ENCODE peak calls at places on chromosomes 13 and 19, in five cellular contexts. One of them, this sample, is unnamed.

GRCh38 chr13:29733069-29733700 is 117.2 kb downstream of the UBL3 start:
- DNase-seq in A549: no peak
- DNase-seq in GM12878: no peak
- DNase-seq in K562: no peak
- DNase-seq in IMR-90: no peak
- DNase-seq in this sample: no peak

GRCh38 chr19:1020868-1021425 is at the start of gene TMEM259:
- DNase-seq in A549: peak; percentile 75
- DNase-seq in GM12878: peak; percentile 92
- DNase-seq in K562: peak; percentile 88
- DNase-seq in IMR-90: peak; percentile 96
- DNase-seq in this sample: peak; percentile 96

GRCh38 chr19:58059681-58060080 is 599 bp downstream of the ZNF135 start:
- DNase-seq in A549: no peak
- DNase-seq in GM12878: no peak
- DNase-seq in K562: no peak
- DNase-seq in IMR-90: no peak
- DNase-seq in this sample: no peak

GRCh38 chr13:99605417-99606321 is 104.4 kb downstream of the TM9SF2 start:
- DNase-seq in A549: peak; percentile 54
- DNase-seq in GM12878: no peak
- DNase-seq in K562: peak; percentile 16
- DNase-seq in IMR-90: no peak
- DNase-seq in this sample: peak; percentile 35

GRCh38 chr19:12965017-12965811 is 4.2 kb upstream of the DAND5 start:
- DNase-seq in A549: peak; percentile 53
- DNase-seq in GM12878: peak; percentile 39
- DNase-seq in K562: peak; percentile 86
- DNase-seq in IMR-90: peak; percentile 58
- DNase-seq in this sample: peak; percentile 87

GRCh38 chr19:3708207-3708931 is at the start of gene TJP3:
- DNase-seq in A549: no peak
- DNase-seq in GM12878: no peak
- DNase-seq in K562: no peak
- DNase-seq in IMR-90: peak; percentile 39
- DNase-seq in this sample: no peak

GRCh38 chr13:48069573-48069972 is 25.3 kb downstream of the MED4 start:
- DNase-seq in A549: no peak
- DNase-seq in GM12878: no peak
- DNase-seq in K562: no peak
- DNase-seq in IMR-90: no peak
- DNase-seq in this sample: no peak

GRCh38 chr19:42427313-42427712 is at the start of gene LIPE:
- DNase-seq in A549: no peak
- DNase-seq in GM12878: no peak
- DNase-seq in K562: no peak
- DNase-seq in IMR-90: no peak
- DNase-seq in this sample: no peak

GRCh38 chr19:41563847-41564514 is 12.0 kb upstream of the CEACAM21 start:
- DNase-seq in A549: no peak
- DNase-seq in GM12878: no peak
- DNase-seq in K562: no peak
- DNase-seq in IMR-90: no peak
- DNase-seq in this sample: no peak

GRCh38 chr13:26045123-26045522 is 6.7 kb downstream of the SHISA2 start:
- DNase-seq in A549: no peak
- DNase-seq in GM12878: no peak
- DNase-seq in K562: no peak
- DNase-seq in IMR-90: no peak
- DNase-seq in this sample: no peak

GRCh38 chr19:16376649-16377048 is 52.0 kb downstream of the KLF2 start:
- DNase-seq in A549: peak; percentile 33
- DNase-seq in GM12878: no peak
- DNase-seq in K562: peak; percentile 49
- DNase-seq in IMR-90: no peak
- DNase-seq in this sample: peak; percentile 57

GRCh38 chr13:48096670-48097069 is 1.8 kb upstream of the MED4 start:
- DNase-seq in A549: no peak
- DNase-seq in GM12878: no peak
- DNase-seq in K562: no peak
- DNase-seq in IMR-90: no peak
- DNase-seq in this sample: no peak

GRCh38 chr19:44722131-44723121 is 23.5 kb downstream of the CEACAM16 start:
- DNase-seq in A549: no peak
- DNase-seq in GM12878: peak; percentile 48
- DNase-seq in K562: no peak
- DNase-seq in IMR-90: no peak
- DNase-seq in this sample: no peak

GRCh38 chr19:21835429-21835809 is 563 bp downstream of the ZNF43 start:
- DNase-seq in A549: no peak
- DNase-seq in GM12878: no peak
- DNase-seq in K562: no peak
- DNase-seq in IMR-90: no peak
- DNase-seq in this sample: no peak

GRCh38 chr13:75702476-75702875 is 66.3 kb downstream of the LMO7 start:
- DNase-seq in A549: no peak
- DNase-seq in GM12878: no peak
- DNase-seq in K562: no peak
- DNase-seq in IMR-90: no peak
- DNase-seq in this sample: no peak

GRCh38 chr13:44908712-44909111 is 80.6 kb downstream of the NUFIP1 start:
- DNase-seq in A549: no peak
- DNase-seq in GM12878: no peak
- DNase-seq in K562: no peak
- DNase-seq in IMR-90: no peak
- DNase-seq in this sample: no peak

GRCh38 chr13:28611654-28612131 is 47.2 kb upstream of the POMP start:
- DNase-seq in A549: no peak
- DNase-seq in GM12878: no peak
- DNase-seq in K562: peak; percentile 16
- DNase-seq in IMR-90: peak; percentile 44
- DNase-seq in this sample: no peak

GRCh38 chr19:8366961-8367326 is 3.0 kb downstream of the ANGPTL4 start:
- DNase-seq in A549: no peak
- DNase-seq in GM12878: no peak
- DNase-seq in K562: peak; percentile 14
- DNase-seq in IMR-90: no peak
- DNase-seq in this sample: peak; percentile 5

GRCh38 chr19:41299755-41300089 is 10.2 kb upstream of the CCDC97 start:
- DNase-seq in A549: no peak
- DNase-seq in GM12878: no peak
- DNase-seq in K562: no peak
- DNase-seq in IMR-90: peak; percentile 92
- DNase-seq in this sample: no peak

GRCh38 chr13:49739498-49740187 is 48.4 kb upstream of the EBPL start:
- DNase-seq in A549: no peak
- DNase-seq in GM12878: no peak
- DNase-seq in K562: no peak
- DNase-seq in IMR-90: no peak
- DNase-seq in this sample: no peak

GRCh38 chr13:56988543-56988942 is 152.2 kb upstream of the PRR20A start:
- DNase-seq in A549: no peak
- DNase-seq in GM12878: no peak
- DNase-seq in K562: no peak
- DNase-seq in IMR-90: no peak
- DNase-seq in this sample: no peak

GRCh38 chr19:7196721-7197168 is 97.5 kb downstream of the INSR start:
- DNase-seq in A549: no peak
- DNase-seq in GM12878: no peak
- DNase-seq in K562: no peak
- DNase-seq in IMR-90: no peak
- DNase-seq in this sample: no peak

GRCh38 chr13:105991622-105992254 is 543.7 kb downstream of the EFNB2 start:
- DNase-seq in A549: no peak
- DNase-seq in GM12878: no peak
- DNase-seq in K562: no peak
- DNase-seq in IMR-90: peak; percentile 80
- DNase-seq in this sample: no peak

GRCh38 chr13:110546933-110547332 is 14.6 kb downstream of the RAB20 start:
- DNase-seq in A549: peak; percentile 75
- DNase-seq in GM12878: no peak
- DNase-seq in K562: no peak
- DNase-seq in IMR-90: peak; percentile 89
- DNase-seq in this sample: no peak

GRCh38 chr19:45071969-45072790 is 4.1 kb downstream of the ZNF296 start:
- DNase-seq in A549: no peak
- DNase-seq in GM12878: no peak
- DNase-seq in K562: no peak
- DNase-seq in IMR-90: no peak
- DNase-seq in this sample: no peak

GRCh38 chr13:31050486-31051400 is 111.0 kb downstream of the HSPH1 start:
- DNase-seq in A549: no peak
- DNase-seq in GM12878: no peak
- DNase-seq in K562: peak; percentile 37
- DNase-seq in IMR-90: peak; percentile 57
- DNase-seq in this sample: peak; percentile 45

GRCh38 chr13:33150146-33150545 is 133.9 kb downstream of the KL start:
- DNase-seq in A549: no peak
- DNase-seq in GM12878: no peak
- DNase-seq in K562: no peak
- DNase-seq in IMR-90: peak; percentile 60
- DNase-seq in this sample: no peak

GRCh38 chr13:45717324-45717723 is 15.2 kb downstream of the CBY2 start:
- DNase-seq in A549: no peak
- DNase-seq in GM12878: no peak
- DNase-seq in K562: no peak
- DNase-seq in IMR-90: no peak
- DNase-seq in this sample: no peak

GRCh38 chr13:35046587-35046986 is 104.5 kb downstream of the NBEA start:
- DNase-seq in A549: no peak
- DNase-seq in GM12878: no peak
- DNase-seq in K562: no peak
- DNase-seq in IMR-90: no peak
- DNase-seq in this sample: no peak

GRCh38 chr19:6059996-6060599 is 50.2 kb downstream of the RFX2 start:
- DNase-seq in A549: no peak
- DNase-seq in GM12878: no peak
- DNase-seq in K562: no peak
- DNase-seq in IMR-90: no peak
- DNase-seq in this sample: no peak

GRCh38 chr13:34349091-34349722 is 531.3 kb downstream of the RFC3 start:
- DNase-seq in A549: no peak
- DNase-seq in GM12878: no peak
- DNase-seq in K562: no peak
- DNase-seq in IMR-90: peak; percentile 89
- DNase-seq in this sample: no peak

GRCh38 chr19:4206818-4207484 is 22.4 kb upstream of the EBI3 start:
- DNase-seq in A549: peak; percentile 65
- DNase-seq in GM12878: no peak
- DNase-seq in K562: no peak
- DNase-seq in IMR-90: peak; percentile 54
- DNase-seq in this sample: no peak

GRCh38 chr19:1855828-1856255 is 7.5 kb downstream of the KLF16 start:
- DNase-seq in A549: no peak
- DNase-seq in GM12878: no peak
- DNase-seq in K562: no peak
- DNase-seq in IMR-90: peak; percentile 23
- DNase-seq in this sample: no peak

GRCh38 chr13:106299616-106300015 is 235.8 kb downstream of the EFNB2 start:
- DNase-seq in A549: no peak
- DNase-seq in GM12878: no peak
- DNase-seq in K562: no peak
- DNase-seq in IMR-90: no peak
- DNase-seq in this sample: no peak

DNA sequence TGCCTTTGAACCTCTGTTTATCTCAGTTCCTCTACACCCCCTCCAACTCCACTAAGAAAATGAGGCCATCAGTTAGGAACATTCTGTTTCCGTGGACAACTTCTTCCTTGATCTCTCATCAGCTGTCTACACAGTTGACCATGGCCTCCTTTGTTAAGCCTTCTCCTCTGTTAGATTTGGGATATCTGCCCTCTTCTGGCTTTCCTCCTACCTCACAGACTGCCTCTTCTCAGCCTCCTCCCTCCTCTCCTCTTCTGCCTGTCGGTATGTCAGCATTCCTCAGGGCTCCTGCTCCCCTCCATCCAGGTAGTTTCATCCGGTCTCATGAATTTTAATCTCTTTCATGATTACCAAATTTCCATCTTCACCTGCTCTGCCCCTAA is 454.9 kb downstream of the FOXO1 start:
- DNase-seq in A549: no peak
- DNase-seq in GM12878: no peak
- DNase-seq in K562: no peak
- DNase-seq in IMR-90: no peak
- DNase-seq in this sample: no peak
- TF ChIP-seq BHLHE40 in A549: no peak
- TF ChIP-seq BHLHE40 in GM12878: no peak
- TF ChIP-seq BHLHE40 in K562: no peak
- TF ChIP-seq BHLHE40 in IMR-90: no peak
- TF ChIP-seq BHLHE40 in this sample: no peak

GRCh38 chr13:74479124-74479523 is 344.9 kb upstream of the KLF12 start:
- DNase-seq in A549: no peak
- DNase-seq in GM12878: no peak
- DNase-seq in K562: no peak
- DNase-seq in IMR-90: no peak
- DNase-seq in this sample: no peak
- TF ChIP-seq BHLHE40 in A549: no peak
- TF ChIP-seq BHLHE40 in GM12878: no peak
- TF ChIP-seq BHLHE40 in K562: no peak
- TF ChIP-seq BHLHE40 in IMR-90: no peak
- TF ChIP-seq BHLHE40 in this sample: no peak

GRCh38 chr19:39661565-39661964 is 5.9 kb downstream of the LGALS16 start:
- DNase-seq in A549: no peak
- DNase-seq in GM12878: no peak
- DNase-seq in K562: no peak
- DNase-seq in IMR-90: no peak
- DNase-seq in this sample: no peak
- TF ChIP-seq BHLHE40 in A549: no peak
- TF ChIP-seq BHLHE40 in GM12878: no peak
- TF ChIP-seq BHLHE40 in K562: no peak
- TF ChIP-seq BHLHE40 in IMR-90: no peak
- TF ChIP-seq BHLHE40 in this sample: no peak

GRCh38 chr13:69970521-69970920 is 137.1 kb upstream of the ATXN8OS start:
- DNase-seq in A549: no peak
- DNase-seq in GM12878: no peak
- DNase-seq in K562: no peak
- DNase-seq in IMR-90: no peak
- DNase-seq in this sample: no peak
- TF ChIP-seq BHLHE40 in A549: no peak
- TF ChIP-seq BHLHE40 in GM12878: no peak
- TF ChIP-seq BHLHE40 in K562: no peak
- TF ChIP-seq BHLHE40 in IMR-90: no peak
- TF ChIP-seq BHLHE40 in this sample: no peak

This sample was measured in HEK293T.